ENCODE peak calls at places on chromosomes 13 and 19, in four cellular contexts. A, G, H and E are unnamed samples.

GRCh38 chr19:35395762-35396199 is 24.9 kb downstream of the GPR42 start:
- DNase-seq in A (no peak), G (peak; percentile 43), H (peak; percentile 28), E (no peak)

GRCh38 chr13:26025771-26026170 is 26.0 kb downstream of the SHISA2 start:
- DNase-seq in A (no peak), G (no peak), H (no peak), E (no peak)

GRCh38 chr13:34013061-34013460 is 195.1 kb downstream of the RFC3 start:
- DNase-seq in A (no peak), G (no peak), H (no peak), E (no peak)

GRCh38 chr13:72437458-72437857 is 290.0 kb downstream of the MZT1 start:
- DNase-seq in A (no peak), G (no peak), H (no peak), E (peak; percentile 29)

GRCh38 chr19:49553451-49554271 is 25.9 kb downstream of the RCN3 start:
- DNase-seq in A (no peak), G (peak; percentile 77), H (no peak), E (no peak)

GRCh38 chr13:83881917-83882625 is at the start of gene SLITRK1:
- DNase-seq in A (peak; percentile 59), G (no peak), H (peak; percentile 35), E (peak; percentile 19)

GRCh38 chr13:112042496-112042895 is 24.5 kb upstream of the SOX1 start:
- DNase-seq in A (no peak), G (no peak), H (no peak), E (no peak)

GRCh38 chr19:32041681-32042292 is 303.6 kb upstream of the ZNF507 start:
- DNase-seq in A (no peak), G (no peak), H (peak; percentile 57), E (no peak)

GRCh38 chr13:20475927-20476691 is 49.5 kb downstream of the CRYL1 start:
- DNase-seq in A (no peak), G (peak; percentile 77), H (no peak), E (no peak)

GRCh38 chr13:55649485-55649884 is 1491.2 kb upstream of the PRR20A start:
- DNase-seq in A (no peak), G (no peak), H (no peak), E (no peak)

GRCh38 chr13:41931337-41931736 is 29.6 kb downstream of the VWA8 start:
- DNase-seq in A (no peak), G (no peak), H (no peak), E (no peak)

GRCh38 chr13:39483326-39483725 is 119.7 kb downstream of the LHFPL6 start:
- DNase-seq in A (no peak), G (no peak), H (no peak), E (no peak)

GRCh38 chr13:23651887-23652286 is 81.7 kb downstream of the TNFRSF19 start:
- DNase-seq in A (no peak), G (no peak), H (no peak), E (no peak)

GRCh38 chr19:55590621-55591020 is 8.7 kb downstream of the FIZ1 start:
- DNase-seq in A (no peak), G (no peak), H (no peak), E (no peak)

GRCh38 chr19:13430790-13431582 is 75.3 kb downstream of the CACNA1A start:
- DNase-seq in A (no peak), G (peak; percentile 35), H (peak; percentile 35), E (no peak)

GRCh38 chr19:30596813-30597399 is 224.7 kb downstream of the ZNF536 start:
- DNase-seq in A (no peak), G (no peak), H (no peak), E (no peak)

GRCh38 chr19:7645159-7645558 is 8.2 kb downstream of the STXBP2 start:
- DNase-seq in A (no peak), G (no peak), H (no peak), E (no peak)

GRCh38 chr13:43564941-43565340 is 221.8 kb downstream of the ENOX1 start:
- DNase-seq in A (no peak), G (no peak), H (no peak), E (no peak)

GRCh38 chr19:8618751-8619150 is 8.2 kb upstream of the ADAMTS10 start:
- DNase-seq in A (no peak), G (no peak), H (no peak), E (no peak)

GRCh38 chr13:77779461-77780272 is 82.2 kb downstream of the SLAIN1 start:
- DNase-seq in A (peak; percentile 48), G (peak; percentile 41), H (no peak), E (peak; percentile 5)

GRCh38 chr13:93767917-93768422 is 541.4 kb downstream of the GPC6 start:
- DNase-seq in A (no peak), G (no peak), H (no peak), E (no peak)

GRCh38 chr19:40217921-40218890 is at the start of gene TTC9B:
- DNase-seq in A (no peak), G (no peak), H (no peak), E (no peak)

GRCh38 chr19:27966390-27966816 is 1246.5 kb downstream of the UQCRFS1 start:
- DNase-seq in A (no peak), G (no peak), H (no peak), E (no peak)

GRCh38 chr13:40472427-40473220 is 193.8 kb downstream of the FOXO1 start:
- DNase-seq in A (no peak), G (no peak), H (no peak), E (no peak)

GRCh38 chr13:52414963-52415362 is 9.0 kb upstream of the THSD1 start:
- DNase-seq in A (no peak), G (no peak), H (no peak), E (peak; percentile 12)

GRCh38 chr13:89514534-89515312 is 1832.8 kb upstream of the MIR17HG start:
- DNase-seq in A (peak; percentile 77), G (no peak), H (no peak), E (no peak)

GRCh38 chr19:18294467-18294864 is 13.0 kb upstream of the JUND start:
- DNase-seq in A (no peak), G (peak; percentile 66), H (no peak), E (no peak)

GRCh38 chr19:18292460-18292809 is 11.0 kb upstream of the JUND start:
- DNase-seq in A (no peak), G (no peak), H (no peak), E (no peak)

GRCh38 chr19:18295034-18295451 is 13.6 kb upstream of the JUND start:
- DNase-seq in A (no peak), G (no peak), H (no peak), E (no peak)

GRCh38 chr19:18292810-18293641 is 11.6 kb upstream of the JUND start:
- DNase-seq in A (no peak), G (peak; percentile 71), H (peak; percentile 89), E (no peak)

DNA sequence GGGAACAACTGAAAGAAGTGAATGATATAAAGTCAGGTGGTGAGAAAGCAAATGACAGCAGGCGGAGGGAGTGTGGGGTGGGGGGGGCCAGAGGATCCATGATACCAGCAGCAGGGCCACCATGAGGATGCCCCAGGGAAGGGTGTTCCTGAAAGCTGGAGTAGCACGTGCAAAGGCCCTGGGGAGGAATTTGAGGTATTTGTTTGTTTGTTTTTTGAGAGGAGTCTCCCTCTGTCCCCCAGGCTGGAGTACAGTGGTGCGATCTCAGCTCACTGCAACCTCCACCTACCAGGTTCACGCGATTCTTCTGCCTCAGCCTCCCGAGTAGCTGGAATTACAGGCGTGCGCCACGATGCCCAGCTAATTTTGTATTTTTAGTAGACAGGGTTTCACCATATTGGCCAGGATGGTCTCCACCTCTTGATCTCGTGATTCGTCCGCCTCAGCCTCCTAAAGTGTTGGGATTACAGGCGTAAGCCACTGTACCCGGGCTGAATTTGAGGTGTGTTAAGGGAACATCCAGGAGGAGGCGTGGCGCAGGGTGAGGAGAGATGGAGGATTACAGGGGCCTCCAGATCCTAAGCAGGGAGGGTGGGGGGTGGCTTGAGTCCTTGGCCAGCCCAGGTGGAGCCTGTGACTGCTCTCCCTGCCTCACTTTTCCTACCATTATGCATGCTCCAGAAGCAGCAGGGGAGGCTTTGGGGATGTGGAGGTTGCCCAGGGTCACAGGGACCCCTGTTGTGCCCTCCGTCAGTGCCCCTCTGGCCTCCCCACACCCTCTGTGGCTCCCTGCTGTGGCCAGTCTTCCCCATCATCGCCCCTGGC is 12.4 kb upstream of the JUND start:
- DNase-seq in A (no peak), G (no peak), H (no peak), E (no peak)
- H3K4me3 ChIP-seq in A (no peak overlapping the region), G (no peak overlapping the region), H (no peak overlapping the region), E (no peak overlapping the region)

GRCh38 chr13:113810640-113811039 is 51.6 kb downstream of the TMEM255B start:
- DNase-seq in A (no peak), G (no peak), H (no peak), E (no peak)

GRCh38 chr13:113811081-113811928 is 52.3 kb downstream of the TMEM255B start:
- DNase-seq in A (no peak), G (no peak), H (no peak), E (no peak)

GRCh38 chr13:113808058-113808834 is 49.2 kb downstream of the TMEM255B start:
- DNase-seq in A (no peak), G (no peak), H (no peak), E (no peak)

GRCh38 chr13:113812140-113813036 is 51.5 kb downstream of the GAS6 start:
- DNase-seq in A (no peak), G (no peak), H (no peak), E (no peak)

GRCh38 chr13:113809934-113810333 is 50.9 kb downstream of the TMEM255B start:
- DNase-seq in A (no peak), G (no peak), H (no peak), E (no peak)
- TF ChIP-seq CTCF in A (no peak), G (no peak), H (no peak), E (no peak)

GRCh38 chr19:5694952-5695648 is 5.0 kb downstream of the RPL36 start:
- DNase-seq in A (no peak), G (no peak), H (no peak), E (no peak)

GRCh38 chr19:5696196-5697021 is 6.3 kb downstream of the RPL36 start:
- DNase-seq in A (no peak), G (no peak), H (no peak), E (no peak)

GRCh38 chr19:5694167-5694951 is 4.3 kb downstream of the RPL36 start:
- DNase-seq in A (no peak), G (no peak), H (no peak), E (no peak)

GRCh38 chr19:5697022-5697889 is 7.2 kb downstream of the RPL36 start:
- DNase-seq in A (no peak), G (no peak), H (no peak), E (no peak)

DNA sequence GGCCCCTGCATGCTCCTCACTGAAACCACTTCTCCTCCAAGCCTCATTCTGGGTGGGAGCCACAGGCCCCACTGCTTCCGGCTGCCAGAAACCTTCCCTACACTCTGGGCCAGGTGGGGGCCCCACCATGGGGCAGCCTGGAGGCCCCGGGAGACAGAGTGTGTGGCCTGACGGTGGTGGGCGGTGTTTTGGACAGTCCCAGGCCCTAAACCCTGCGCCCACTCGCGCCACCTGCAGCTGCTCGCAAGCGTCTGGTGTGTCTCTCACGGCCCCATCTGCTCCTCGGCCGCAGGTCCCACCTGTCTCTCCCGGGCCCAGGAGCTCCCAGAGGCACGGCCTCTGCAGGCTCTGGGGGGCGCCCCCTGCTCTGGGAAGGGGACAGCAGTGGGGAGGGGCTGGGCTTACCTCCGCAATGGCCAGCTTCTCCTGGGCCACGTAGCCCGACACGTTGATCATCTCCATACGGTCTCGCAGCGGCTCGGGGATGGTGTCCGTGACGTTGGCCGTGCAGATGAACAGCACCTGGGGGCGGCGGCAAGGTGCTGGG is 5.6 kb downstream of the RPL36 start:
- DNase-seq in A (no peak), G (no peak), H (no peak), E (no peak)
- H3K4me3 ChIP-seq in A (no peak overlapping the region), G (no peak overlapping the region), H (no peak overlapping the region), E (no peak overlapping the region)

DNA sequence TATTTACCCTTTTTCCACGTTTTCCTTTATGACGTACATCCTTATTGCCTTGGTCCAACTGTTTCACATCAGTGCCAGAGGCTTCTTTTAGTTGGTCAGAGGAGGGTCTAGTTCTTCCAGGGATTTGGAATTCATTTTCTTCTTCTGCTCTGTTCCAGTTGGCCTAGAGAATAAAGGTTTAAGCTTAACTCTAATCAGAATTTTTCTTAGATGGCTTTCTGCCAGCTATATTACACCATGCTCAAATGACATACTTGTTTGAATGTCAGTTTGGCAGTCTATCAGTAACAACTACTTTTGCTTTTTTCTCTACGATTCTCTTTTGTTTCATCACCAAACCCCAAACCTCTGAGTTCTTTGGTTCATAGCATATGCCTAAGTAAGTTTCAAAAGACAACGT is 16.8 kb downstream of the SPART start:
- DNase-seq in A (peak; percentile 40), G (no peak), H (no peak), E (no peak)
- TF ChIP-seq CTCF in A (no peak), G (no peak), H (no peak), E (no peak)